ENCODE peak calls at places on chromosome 3, in ten cellular contexts. Z is OCI-LY7, W is mammary epithelial cell, X is mesenchymal stem cell, G is neuronal stem cell, L is Karpas-422, F is HepG2, U is fibroblast of lung, P is neural progenitor cell, I is GM23248. J is an unnamed sample.

GRCh38 chr3:38457111-38458003 is 3.7 kb downstream of the ACVR2B start:
- DNase-seq in I (no peak), G (no peak), Z (no peak), W (no peak), F (no peak), L (peak; percentile 21), U (peak; percentile 14), P (no peak), X (no peak), J (peak; percentile 28)

GRCh38 chr3:180590396-180590795 is 11.6 kb upstream of the TTC14 start:
- DNase-seq in U (no peak), Z (no peak), I (no peak), L (no peak), X (no peak), G (no peak), W (no peak), P (no peak), F (no peak), J (no peak)

GRCh38 chr3:130850846-130851245 is 43.0 kb upstream of the ATP2C1 start:
- DNase-seq in Z (no peak), F (no peak), W (peak; percentile 67), I (no peak), L (no peak), G (no peak), U (peak; percentile 6), P (no peak), X (no peak), J (no peak)

GRCh38 chr3:134367869-134368750 is 6.1 kb downstream of the AMOTL2 start:
- DNase-seq in Z (no peak), G (no peak), X (no peak), U (no peak), W (no peak), F (no peak), L (no peak), P (no peak), I (peak; percentile 47), J (no peak)

GRCh38 chr3:11136871-11137626 is 17.2 kb upstream of the HRH1 start:
- DNase-seq in W (peak; percentile 100), Z (no peak), X (peak; percentile 98), I (peak; percentile 100), P (no peak), L (peak; percentile 61), U (peak; percentile 100), G (no peak), F (peak; percentile 40), J (peak; percentile 50)

GRCh38 chr3:105933871-105934270 is 65.1 kb upstream of the CBLB start:
- DNase-seq in I (no peak), W (no peak), F (no peak), U (peak; percentile 80), G (no peak), Z (no peak), X (no peak), P (no peak), L (no peak), J (no peak)

GRCh38 chr3:192827208-192827607 is 90.4 kb downstream of the MB21D2 start:
- DNase-seq in G (no peak), P (no peak), L (no peak), W (peak; percentile 63), F (no peak), U (peak; percentile 60), Z (no peak), X (no peak), I (peak; percentile 49), J (no peak)

GRCh38 chr3:170692720-170693119 is 106.8 kb upstream of the SLC7A14 start:
- DNase-seq in L (no peak), I (peak; percentile 33), W (peak; percentile 77), X (no peak), Z (no peak), U (peak; percentile 68), G (no peak), F (no peak), P (no peak), J (no peak)

GRCh38 chr3:113277886-113278598 is 66.7 kb downstream of the BOC start:
- DNase-seq in X (no peak), L (peak; percentile 56), U (no peak), I (no peak), P (no peak), G (no peak), Z (no peak), W (no peak), F (no peak), J (no peak)

GRCh38 chr3:32817561-32818430 is at the start of gene TRIM71:
- DNase-seq in L (no peak), W (peak; percentile 39), F (no peak), U (no peak), X (peak; percentile 24), I (peak; percentile 22), P (peak; percentile 68), Z (no peak), G (no peak), J (peak; percentile 32)

GRCh38 chr3:124699686-124700396 is 30.4 kb upstream of the UMPS start:
- DNase-seq in G (no peak), U (peak; percentile 6), W (no peak), X (no peak), P (no peak), Z (no peak), I (no peak), F (peak; percentile 98), L (no peak), J (peak; percentile 66)

GRCh38 chr3:158148218-158148617 is 38.3 kb downstream of the RSRC1 start:
- DNase-seq in L (no peak), X (no peak), W (peak; percentile 11), G (no peak), I (no peak), Z (no peak), U (peak; percentile 20), P (no peak), F (no peak), J (no peak)

GRCh38 chr3:21705769-21706168 is 45.2 kb downstream of the ZNF385D start:
- DNase-seq in W (peak; percentile 90), Z (no peak), P (no peak), L (no peak), F (no peak), I (peak; percentile 95), X (no peak), G (no peak), U (peak; percentile 90), J (no peak)

DNA sequence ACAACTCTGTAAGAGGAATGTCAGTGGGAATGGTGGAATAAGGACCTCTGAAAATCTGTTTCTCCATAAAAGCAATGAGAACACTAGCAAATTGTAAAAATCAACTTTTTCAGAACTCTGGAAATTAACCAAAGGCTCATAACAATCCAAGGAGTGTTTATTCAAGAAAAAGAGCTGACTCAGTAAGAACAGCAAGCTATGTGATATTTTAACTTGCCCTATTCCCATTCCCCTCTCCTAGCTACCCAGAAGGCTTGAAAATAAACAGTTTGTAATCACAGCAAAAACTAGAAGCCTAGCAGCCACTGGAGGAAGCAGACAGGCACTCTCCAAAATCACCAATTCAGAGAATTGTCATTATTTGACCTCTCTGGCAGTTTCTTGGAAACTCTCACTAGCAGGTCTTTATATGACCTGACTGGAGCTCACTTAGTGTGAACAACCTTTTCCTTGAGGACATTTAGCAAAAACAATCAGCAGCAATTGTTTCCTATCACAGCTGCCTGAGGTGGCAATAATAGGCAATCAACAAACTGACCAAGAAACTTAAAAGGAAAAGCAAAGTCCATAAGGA is 162.5 kb upstream of the STT3B start:
- DNase-seq in P (no peak), Z (no peak), G (no peak), W (no peak), L (no peak), I (peak; percentile 10), X (peak; percentile 37), F (no peak), U (no peak), J (no peak)
- H2AFZ ChIP-seq in P (no peak overlapping the region), Z (no peak overlapping the region), G (no peak overlapping the region), W (no peak overlapping the region), L (no peak overlapping the region), I (peak overlapping the region; percentile 35), X (no peak overlapping the region), F (no peak overlapping the region), U (no peak overlapping the region), J (peak overlapping the region; percentile 19)

GRCh38 chr3:184227481-184227935 is 1.9 kb upstream of the VWA5B2 start:
- DNase-seq in I (peak; percentile 51), W (no peak), Z (peak; percentile 65), X (peak; percentile 46), F (peak; percentile 44), L (peak; percentile 87), G (no peak), P (peak; percentile 62), U (no peak), J (no peak)

GRCh38 chr3:184230081-184230602 is 757 bp downstream of the VWA5B2 start:
- DNase-seq in I (peak; percentile 20), P (peak; percentile 44), G (no peak), L (no peak), F (peak; percentile 20), Z (no peak), X (no peak), U (no peak), W (no peak), J (peak; percentile 60)

GRCh38 chr3:184228376-184229137 is 828 bp upstream of the VWA5B2 start:
- DNase-seq in U (no peak), Z (no peak), I (no peak), G (no peak), X (no peak), L (no peak), F (no peak), P (peak; percentile 14), W (no peak), J (no peak)

GRCh38 chr3:184230603-184231528 is 1.5 kb downstream of the VWA5B2 start:
- DNase-seq in U (no peak), W (peak; percentile 44), Z (no peak), G (no peak), P (peak; percentile 52), L (no peak), F (no peak), X (no peak), I (peak; percentile 23), J (no peak)

GRCh38 chr3:184229424-184230080 is at the start of gene VWA5B2:
- DNase-seq in Z (peak; percentile 35), U (peak; percentile 44), X (peak; percentile 56), W (peak; percentile 43), P (peak; percentile 94), G (peak; percentile 71), F (peak; percentile 44), I (peak; percentile 70), L (peak; percentile 94), J (peak; percentile 89)
- H2AFZ ChIP-seq in Z (no peak within 1 kb of the TSS), U (no peak within 1 kb of the TSS), X (peak within 1 kb of the TSS; percentile 72), W (peak within 1 kb of the TSS; percentile 70), P (peak within 1 kb of the TSS; percentile 59), G (peak within 1 kb of the TSS; percentile 97), F (no peak within 1 kb of the TSS), I (peak within 1 kb of the TSS; percentile 38), L (peak within 1 kb of the TSS; percentile 97), J (peak within 1 kb of the TSS; percentile 66)

GRCh38 chr3:152595975-152596832 is 238.7 kb upstream of the P2RY1 start:
- DNase-seq in Z (peak; percentile 71), F (peak; percentile 43), X (peak; percentile 77), P (peak; percentile 16), L (peak; percentile 83), G (no peak), I (peak; percentile 68), U (peak; percentile 91), W (peak; percentile 18), J (peak; percentile 34)
- H2AFZ ChIP-seq in Z (peak overlapping the region; percentile 91), F (no peak overlapping the region), X (no peak overlapping the region), P (no peak overlapping the region), L (peak overlapping the region; percentile 55), G (peak overlapping the region; percentile 85), I (peak overlapping the region; percentile 73), U (peak overlapping the region; percentile 68), W (no peak overlapping the region), J (peak overlapping the region; percentile 17)

DNA sequence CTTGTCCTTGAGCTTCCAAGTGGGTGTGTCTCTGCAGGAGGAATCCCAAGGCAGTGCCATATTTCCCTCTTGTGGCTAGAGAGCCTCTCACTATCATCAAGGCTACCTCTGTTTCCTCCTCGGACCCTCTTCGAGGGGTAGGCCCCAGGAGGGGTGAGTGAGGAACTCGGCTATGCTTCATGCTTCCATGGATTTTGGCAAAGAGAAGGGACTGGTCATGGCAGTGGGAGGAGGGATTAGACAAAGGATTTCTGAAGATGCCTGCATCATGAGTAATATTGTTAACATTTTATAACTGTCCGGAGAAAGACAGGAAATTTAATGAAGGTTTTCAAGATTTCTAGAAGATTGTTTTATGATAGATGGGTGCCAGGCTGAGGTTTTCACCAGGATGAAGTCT is 241.5 kb downstream of the CLSTN2 start:
- DNase-seq in I (peak; percentile 48), P (no peak), G (no peak), U (peak; percentile 76), L (no peak), W (no peak), F (no peak), Z (no peak), X (no peak), J (no peak)
- H2AFZ ChIP-seq in I (no peak overlapping the region), P (no peak overlapping the region), G (no peak overlapping the region), U (no peak overlapping the region), L (no peak overlapping the region), W (no peak overlapping the region), F (no peak overlapping the region), Z (no peak overlapping the region), X (no peak overlapping the region), J (no peak overlapping the region)

J was measured in hepatocyte.